ENCODE peak calls at places on chromosomes 7 and 10, in five cellular contexts. Z is NCI-H1105, S is GM04504, Y is KBM-7, B is amniotic stem cell. D is an unnamed sample.

GRCh38 chr7:116218051-116218645 is 7.8 kb downstream of the TES start:
- DNase-seq in Z (no peak), S (no peak), B (peak; percentile 53), Y (no peak), D (no peak)

GRCh38 chr7:19117081-19117869 is at the start of gene TWIST1:
- DNase-seq in S (peak; percentile 98), Z (peak; percentile 20), Y (peak; percentile 82), B (peak; percentile 94), D (no peak)

GRCh38 chr10:88186335-88186734 is 322.9 kb downstream of the PTEN start:
- DNase-seq in Y (no peak), S (peak; percentile 54), B (peak; percentile 64), Z (no peak), D (no peak)

GRCh38 chr7:98681496-98681895 is 64.4 kb downstream of the NPTX2 start:
- DNase-seq in Z (peak; percentile 9), B (no peak), S (no peak), Y (no peak), D (no peak)

GRCh38 chr10:59077855-59078254 is 98.6 kb upstream of the PHYHIPL start:
- DNase-seq in B (no peak), S (no peak), Z (no peak), Y (no peak), D (no peak)

GRCh38 chr10:267705-268104 is 132.4 kb downstream of the ZMYND11 start:
- DNase-seq in Y (no peak), Z (no peak), S (no peak), B (no peak), D (no peak)

GRCh38 chr7:46675456-46675855 is 754.4 kb upstream of the IGFBP3 start:
- DNase-seq in S (no peak), Z (no peak), Y (no peak), B (no peak), D (no peak)

GRCh38 chr7:111529507-111530355 is 32.6 kb downstream of the IMMP2L start:
- DNase-seq in Y (no peak), Z (no peak), S (no peak), B (no peak), D (no peak)

D was measured in Panc1.